ENCODE peak calls at places on chromosomes 16 and 17, in six cellular contexts. H, U, C, K, N and X are unnamed samples.
A peak's percentile ranks its signal among the peaks of the same experiment; 100 is the strongest.

GRCh38 chr16:84730406-84731106 is 30.8 kb downstream of the USP10 start:
- DNase-seq in H (peak; percentile 90), U (peak; percentile 97), C (peak; percentile 93), K (no peak), N (peak; percentile 79), X (no peak)

GRCh38 chr16:63171545-63171944 is 1135.3 kb upstream of the CDH8 start:
- DNase-seq in H (no peak), U (no peak), C (no peak), K (no peak), N (no peak), X (no peak)

GRCh38 chr17:80995131-80995530 is 3.5 kb downstream of the CHMP6 start:
- DNase-seq in H (no peak), U (no peak), C (no peak), K (peak; percentile 65), N (no peak), X (no peak)

GRCh38 chr16:67269766-67270165 is 9.6 kb upstream of the PLEKHG4 start:
- DNase-seq in H (peak; percentile 35), U (no peak), C (peak; percentile 33), K (no peak), N (no peak), X (no peak)

GRCh38 chr16:977096-977701 is 4.4 kb upstream of the SOX8 start:
- DNase-seq in H (no peak), U (no peak), C (no peak), K (no peak), N (no peak), X (no peak)

GRCh38 chr17:41687828-41688640 is 651 bp upstream of the EIF1 start:
- DNase-seq in H (peak; percentile 71), U (peak; percentile 15), C (no peak), K (peak; percentile 87), N (peak; percentile 76), X (peak; percentile 33)

GRCh38 chr17:73691321-73691766 is 47.1 kb upstream of the SDK2 start:
- DNase-seq in H (no peak), U (no peak), C (no peak), K (no peak), N (no peak), X (no peak)

GRCh38 chr17:65554568-65555223 is 6.8 kb downstream of the AXIN2 start:
- DNase-seq in H (peak; percentile 42), U (peak; percentile 17), C (no peak), K (no peak), N (peak; percentile 58), X (no peak)

GRCh38 chr16:56279132-56279531 is 87.8 kb downstream of the GNAO1 start:
- DNase-seq in H (peak; percentile 45), U (no peak), C (no peak), K (peak; percentile 83), N (no peak), X (no peak)

GRCh38 chr16:58195771-58196170 is 2.1 kb downstream of the CSNK2A2 start:
- DNase-seq in H (no peak), U (no peak), C (peak; percentile 71), K (no peak), N (no peak), X (no peak)

GRCh38 chr16:58197314-58198012 is 443 bp downstream of the CSNK2A2 start:
- DNase-seq in H (no peak), U (no peak), C (no peak), K (peak; percentile 80), N (no peak), X (no peak)

GRCh38 chr16:58195344-58195743 is 2.6 kb downstream of the CSNK2A2 start:
- DNase-seq in H (no peak), U (no peak), C (no peak), K (no peak), N (no peak), X (no peak)

GRCh38 chr16:58196898-58197313 is 1.0 kb downstream of the CSNK2A2 start:
- DNase-seq in H (no peak), U (peak; percentile 48), C (peak; percentile 46), K (no peak), N (no peak), X (no peak)

DNA sequence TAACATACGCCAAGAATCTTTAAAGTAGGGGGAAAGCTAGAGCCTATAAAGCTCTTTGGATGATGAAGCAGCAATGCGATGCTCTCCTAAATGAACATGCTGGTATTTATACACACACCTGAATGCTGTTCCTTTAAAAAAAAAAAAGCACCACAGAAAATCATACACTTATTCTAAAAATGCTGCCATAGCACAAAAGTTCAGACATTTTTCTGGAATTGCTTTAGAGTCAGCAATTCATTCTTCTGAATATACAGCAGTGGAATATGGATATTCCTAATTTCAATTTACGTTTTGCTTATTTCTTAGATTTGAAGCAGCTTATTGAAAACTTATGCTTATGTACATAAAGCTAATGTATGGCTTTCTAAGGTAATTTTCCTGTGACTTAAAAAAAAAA is 3.1 kb downstream of the CSNK2A2 start:
- DNase-seq in H (no peak), U (no peak), C (no peak), K (no peak), N (no peak), X (no peak)
- TF ChIP-seq CTCF in H (no peak), U (no peak), C (no peak), K (no peak), N (no peak), X (no peak)

GRCh38 chr17:56912105-56912999 is 1.5 kb downstream of the TRIM25 start:
- DNase-seq in H (peak; percentile 62), U (no peak), C (peak; percentile 57), K (no peak), N (peak; percentile 51), X (peak; percentile 76)
- TF ChIP-seq POLR2A in H (peak; percentile 54), U (no peak), C (no peak), K (no peak), N (no peak), X (no peak)

DNA sequence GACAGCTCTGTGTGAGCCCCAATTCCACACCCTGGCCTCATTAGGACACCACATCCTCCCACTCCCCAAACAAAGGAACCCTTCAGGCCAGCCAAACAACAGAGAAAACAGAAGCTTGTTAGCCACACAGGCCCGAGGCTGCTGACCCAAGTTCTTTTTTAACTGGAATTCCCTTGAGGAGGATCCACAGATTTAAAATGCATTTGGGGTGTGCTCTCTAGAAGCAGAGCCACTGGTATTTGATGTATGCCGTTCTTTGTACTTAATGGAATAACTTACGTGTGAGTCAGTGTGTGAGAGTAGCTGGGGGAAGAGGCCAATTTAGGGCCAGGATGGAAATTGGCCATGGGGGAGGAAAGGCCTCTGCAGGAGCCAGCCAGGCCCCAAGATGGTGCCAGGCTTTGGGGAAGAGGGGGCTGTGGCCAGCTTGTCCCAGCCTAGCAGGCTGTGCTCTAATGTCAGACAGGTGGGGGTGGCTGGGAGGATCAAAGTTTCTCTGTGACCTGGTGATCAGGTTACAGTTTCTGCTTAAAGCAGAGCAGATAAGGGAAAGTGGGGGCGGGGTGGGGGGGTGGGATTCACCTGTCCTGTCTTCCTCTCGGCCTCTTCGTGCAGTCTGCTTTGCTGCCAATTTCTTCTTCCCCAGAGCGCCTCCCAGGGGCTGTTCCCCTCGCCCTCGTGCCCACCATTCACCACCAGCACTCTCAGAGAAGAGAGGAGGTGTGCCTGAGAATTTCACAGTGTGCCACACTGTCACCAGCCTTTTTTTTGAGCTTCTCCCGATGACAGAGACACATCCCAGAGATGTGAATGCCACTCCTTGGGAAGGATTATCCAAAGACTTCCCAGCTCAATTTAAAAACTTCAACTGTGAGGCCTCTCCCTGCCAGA is 50.8 kb downstream of the TOM1L2 start:
- DNase-seq in H (no peak), U (peak; percentile 90), C (peak; percentile 57), K (no peak), N (peak; percentile 10), X (no peak)
- H3K4me3 ChIP-seq in H (no peak overlapping the region), U (no peak overlapping the region), C (no peak overlapping the region), K (no peak overlapping the region), N (no peak overlapping the region), X (no peak overlapping the region)

GRCh38 chr17:16491703-16492612 is at the start of gene LRRC75A:
- DNase-seq in H (peak; percentile 28), U (peak; percentile 16), C (peak; percentile 33), K (peak; percentile 88), N (peak; percentile 42), X (no peak)
- TF ChIP-seq CTCF in H (no peak), U (peak; percentile 17), C (no peak), K (no peak), N (peak; percentile 32), X (no peak)

GRCh38 chr16:2251281-2252111 is at the start of gene ECI1:
- DNase-seq in H (peak; percentile 97), U (peak; percentile 92), C (peak; percentile 91), K (peak; percentile 99), N (peak; percentile 94), X (peak; percentile 92)
- TF ChIP-seq POLR2A in H (peak; percentile 87), U (no peak), C (peak; percentile 86), K (peak; percentile 43), N (peak; percentile 89), X (peak; percentile 85)

GRCh38 chr17:40068917-40069750 is 6.4 kb downstream of the THRA start:
- DNase-seq in H (peak; percentile 90), U (peak; percentile 84), C (peak; percentile 75), K (peak; percentile 92), N (peak; percentile 97), X (peak; percentile 93)
- H3K4me3 ChIP-seq in H (peak overlapping the region; percentile 37), U (peak overlapping the region; percentile 23), C (no peak overlapping the region), K (no peak overlapping the region), N (peak overlapping the region; percentile 22), X (peak overlapping the region; percentile 9)

GRCh38 chr16:25108054-25108453 is 3.5 kb upstream of the LCMT1 start:
- DNase-seq in H (no peak), U (no peak), C (no peak), K (peak; percentile 82), N (no peak), X (no peak)
- TF ChIP-seq CTCF in H (no peak), U (no peak), C (no peak), K (peak; percentile 8), N (no peak), X (no peak)

GRCh38 chr16:30585400-30586191 is at the start of gene ZNF785:
- DNase-seq in H (peak; percentile 99), U (peak; percentile 99), C (peak; percentile 99), K (peak; percentile 95), N (peak; percentile 99), X (peak; percentile 98)
- TF ChIP-seq POLR2A in H (peak; percentile 58), U (no peak), C (peak; percentile 55), K (no peak), N (peak; percentile 36), X (no peak)